ENCODE peak calls at places on chromosomes 3 and 15, in nine cellular contexts. S, H, W, A, X, T, V, K and M are unnamed samples.

GRCh38 chr3:32457971-32458471 is 44.6 kb downstream of the CMTM6 start:
- DNase-seq in A (no peak), W (no peak), X (no peak), H (no peak), S (no peak), K (peak), V (no peak), T (peak), M (peak)

GRCh38 chr3:36859494-36859893 is 85.4 kb downstream of the TRANK1 start:
- DNase-seq in H (no peak), A (no peak), W (no peak), X (no peak), S (no peak), T (no peak), K (no peak), V (no peak), M (no peak)

GRCh38 chr15:76286231-76286879 is 24.9 kb downstream of the ETFA start:
- DNase-seq in X (no peak), W (no peak), V (no peak), S (no peak), A (no peak), T (no peak), K (peak), H (no peak), M (no peak)

GRCh38 chr15:90031231-90031791 is 30.2 kb downstream of the ZNF710 start:
- DNase-seq in X (no peak), H (peak), W (no peak), S (no peak), V (no peak), A (no peak), K (peak), T (no peak), M (no peak)

GRCh38 chr15:68528891-68529290 is 49.9 kb upstream of the CORO2B start:
- DNase-seq in T (no peak), A (no peak), S (no peak), W (no peak), K (peak), H (no peak), X (no peak), V (no peak), M (no peak)

GRCh38 chr3:29683306-29683993 is 402.6 kb downstream of the RBMS3 start:
- DNase-seq in K (no peak), A (no peak), S (no peak), H (no peak), X (peak), W (no peak), T (no peak), V (no peak), M (no peak)

GRCh38 chr3:39106281-39107055 is 959 bp downstream of the GORASP1 start:
- DNase-seq in T (no peak), K (peak), S (peak), A (no peak), V (no peak), H (no peak), W (no peak), X (peak), M (no peak)

GRCh38 chr3:70873686-70874085 is 561.2 kb upstream of the MDFIC2 start:
- DNase-seq in K (no peak), S (no peak), V (no peak), H (no peak), T (no peak), W (no peak), X (no peak), A (no peak), M (no peak)

GRCh38 chr3:187040637-187041361 is 98.5 kb downstream of the RPL39L start:
- DNase-seq in X (no peak), T (no peak), H (no peak), K (no peak), W (no peak), A (no peak), S (no peak), V (no peak), M (no peak)